ENCODE peak calls at places on chromosomes 3 and 15, in five cellular contexts. W is GM12878, B is K562, U is HepG2, A is H1. Q is an unnamed sample.

GRCh38 chr15:60520041-60520824 is 41.3 kb upstream of the ICE2 start:
- DNase-seq in W (no peak), A (no peak), U (no peak), B (no peak), Q (peak)

GRCh38 chr3:47108546-47108945 is 55.4 kb downstream of the SETD2 start:
- DNase-seq in W (no peak), U (no peak), A (no peak), B (no peak), Q (peak)

GRCh38 chr15:86538141-86538540 is 458.5 kb downstream of the AGBL1 start:
- DNase-seq in U (no peak), A (no peak), B (no peak), W (no peak), Q (no peak)

GRCh38 chr3:138468451-138468850 is 34.0 kb downstream of the ESYT3 start:
- DNase-seq in A (peak), U (no peak), B (no peak), W (no peak), Q (no peak)

GRCh38 chr15:64426845-64427465 is 33.4 kb upstream of the ZNF609 start:
- DNase-seq in A (no peak), B (no peak), W (no peak), U (peak), Q (peak)

GRCh38 chr3:61828158-61828874 is 266.9 kb downstream of the PTPRG start:
- DNase-seq in W (no peak), B (no peak), U (no peak), A (no peak), Q (no peak)

GRCh38 chr15:101084801-101085200 is 165.6 kb downstream of the LRRK1 start:
- DNase-seq in A (no peak), B (no peak), W (no peak), U (no peak), Q (no peak)

GRCh38 chr15:74291101-74292071 is 55.3 kb downstream of the CCDC33 start:
- DNase-seq in A (peak), U (peak), B (peak), W (no peak), Q (peak)

GRCh38 chr3:74905478-74905877 is 291.0 kb upstream of the CNTN3 start:
- DNase-seq in A (no peak), U (no peak), W (no peak), B (no peak), Q (no peak)

GRCh38 chr15:78197632-78198031 is 36.7 kb downstream of the ACSBG1 start:
- DNase-seq in B (no peak), U (no peak), A (peak), W (no peak), Q (no peak)

GRCh38 chr3:141266186-141266585 is 34.6 kb downstream of the PXYLP1 start:
- DNase-seq in W (no peak), U (no peak), B (no peak), A (no peak), Q (no peak)

GRCh38 chr3:184772667-184773272 is 39.2 kb upstream of the VPS8 start:
- DNase-seq in U (no peak), W (no peak), B (no peak), A (no peak), Q (no peak)

GRCh38 chr3:171283248-171284222 is 176.7 kb downstream of the TNIK start:
- DNase-seq in U (no peak), B (no peak), A (no peak), W (peak), Q (no peak)

DNA sequence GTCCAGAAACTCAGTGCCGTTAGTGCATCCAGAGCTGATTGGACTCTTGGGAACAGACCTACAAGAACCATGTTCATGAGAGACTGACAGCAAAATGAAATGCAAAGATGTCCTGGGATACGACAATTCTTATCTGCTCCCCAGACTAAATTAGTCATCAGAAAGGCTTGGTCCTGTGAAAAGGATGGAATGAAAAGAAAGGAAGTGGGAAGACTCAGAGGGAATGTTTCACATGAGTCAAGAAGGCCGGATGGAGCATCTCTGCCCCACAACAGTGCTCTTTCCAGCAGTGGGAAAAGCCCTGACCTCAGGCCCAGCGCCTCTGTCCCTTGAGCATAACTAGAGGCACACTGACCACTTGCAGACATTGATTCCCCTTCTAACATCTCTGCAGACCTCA is 39.3 kb upstream of the UACA start:
- DNase-seq in U (no peak), W (no peak), A (no peak), B (no peak), Q (no peak)
- TF ChIP-seq CREB1 in U (no peak), W (no peak), A (no peak), B (no peak), Q (no peak)

DNA sequence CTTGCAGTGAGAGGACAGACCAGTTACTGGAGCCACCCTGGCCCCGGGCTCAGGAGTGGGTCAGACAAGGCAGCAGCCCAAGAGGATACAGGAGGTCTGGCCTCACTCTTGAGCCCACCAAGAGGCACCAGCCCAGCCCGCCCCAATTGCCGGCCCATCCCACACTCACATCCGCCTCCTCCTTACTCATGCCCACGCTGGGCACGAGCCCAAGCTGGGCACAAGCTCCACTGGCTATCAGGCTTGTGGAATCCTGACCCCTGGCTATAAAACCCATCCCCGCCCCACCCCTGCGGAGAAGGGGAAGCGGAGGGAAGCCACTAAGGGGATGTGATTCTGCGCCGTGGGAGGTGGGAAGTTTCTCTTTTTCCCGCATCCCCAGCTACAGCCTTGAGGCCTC is 25.9 kb downstream of the ADCY5 start:
- DNase-seq in U (no peak), B (no peak), W (no peak), A (no peak), Q (no peak)
- TF ChIP-seq POLR2AphosphoS5 in U (no peak), B (no peak), W (no peak), A (no peak), Q (no peak)

DNA sequence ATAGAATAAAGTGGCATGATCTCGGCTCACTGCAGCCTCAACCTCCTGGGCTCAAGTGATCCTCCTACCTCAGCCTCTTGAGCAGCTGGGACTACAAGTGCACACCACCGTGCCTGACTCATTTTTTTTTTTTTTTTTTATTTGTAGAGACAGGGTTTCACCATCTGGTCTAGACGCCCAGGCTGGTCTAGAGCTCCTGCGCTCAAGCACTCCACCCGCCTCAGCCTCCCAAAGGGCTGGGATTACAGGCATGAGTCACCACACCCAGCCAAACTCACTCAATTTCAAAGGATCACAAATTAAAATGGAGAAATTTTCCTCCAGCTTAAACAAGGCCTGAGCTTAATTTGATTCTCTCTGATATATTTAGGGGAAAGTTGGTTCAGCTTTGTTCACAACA is 27.3 kb upstream of the NMB start:
- DNase-seq in A (no peak), W (no peak), U (no peak), B (no peak), Q (no peak)
- TF ChIP-seq CREB1 in A (no peak), W (no peak), U (no peak), B (no peak), Q (no peak)

GRCh38 chr3:65961733-65962132 is 77.0 kb downstream of the MAGI1 start:
- DNase-seq in A (no peak), U (peak), W (no peak), B (no peak), Q (no peak)

GRCh38 chr3:65958216-65958615 is 80.5 kb downstream of the MAGI1 start:
- DNase-seq in W (no peak), U (no peak), B (no peak), A (no peak), Q (no peak)

GRCh38 chr3:65961128-65961527 is 77.6 kb downstream of the MAGI1 start:
- DNase-seq in U (no peak), A (no peak), W (no peak), B (no peak), Q (no peak)

GRCh38 chr3:65963787-65964707 is 74.7 kb downstream of the MAGI1 start:
- DNase-seq in U (peak), A (no peak), W (peak), B (no peak), Q (peak)

GRCh38 chr3:65960087-65960486 is 78.6 kb downstream of the MAGI1 start:
- DNase-seq in U (no peak), A (no peak), B (no peak), W (no peak), Q (no peak)
- TF ChIP-seq POLR2AphosphoS5 in U (no peak), A (no peak), B (no peak), W (no peak), Q (no peak)

GRCh38 chr15:35757790-35758189 is 211.8 kb upstream of the DPH6 start:
- DNase-seq in U (no peak), W (no peak), A (no peak), B (no peak), Q (no peak)
- TF ChIP-seq CREB1 in U (no peak), W (no peak), A (no peak), B (no peak), Q (no peak)

DNA sequence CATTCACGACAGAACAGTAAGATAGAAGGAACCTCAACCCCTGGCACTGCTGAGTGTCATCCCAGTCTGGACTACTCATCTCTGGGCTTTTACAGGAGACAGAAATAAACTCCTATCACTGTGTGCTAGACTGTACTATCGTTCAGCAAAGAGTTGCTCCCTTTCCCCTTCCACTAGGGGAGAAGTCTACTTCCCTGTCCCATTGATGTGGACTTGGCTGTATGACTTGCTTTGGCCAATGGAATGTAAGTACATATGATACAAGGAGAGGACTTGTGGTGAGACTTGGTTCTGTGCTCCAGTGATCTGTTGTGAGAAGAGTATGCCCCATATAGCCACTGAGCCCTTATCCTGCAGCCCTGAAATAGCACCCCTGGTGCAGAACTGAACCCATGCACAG is 5.3 kb upstream of the KIF7 start:
- DNase-seq in U (no peak), A (no peak), B (no peak), W (no peak), Q (no peak)
- TF ChIP-seq POLR2AphosphoS5 in U (no peak), A (no peak), B (no peak), W (no peak), Q (no peak)

GRCh38 chr15:79243723-79244122 is 38.8 kb upstream of the ANKRD34C start:
- DNase-seq in W (no peak), U (no peak), A (no peak), B (no peak), Q (no peak)
- TF ChIP-seq CREB1 in W (no peak), U (no peak), A (no peak), B (no peak), Q (no peak)

GRCh38 chr3:31357451-31357850 is 175.3 kb upstream of the STT3B start:
- DNase-seq in W (no peak), U (no peak), A (no peak), B (no peak), Q (no peak)

GRCh38 chr3:31358473-31359075 is 174.2 kb upstream of the STT3B start:
- DNase-seq in W (no peak), U (no peak), A (no peak), B (no peak), Q (no peak)

GRCh38 chr3:31353166-31353565 is 179.6 kb upstream of the STT3B start:
- DNase-seq in A (no peak), B (no peak), U (no peak), W (no peak), Q (no peak)

GRCh38 chr3:31354373-31354772 is 178.4 kb upstream of the STT3B start:
- DNase-seq in A (no peak), B (no peak), U (no peak), W (no peak), Q (no peak)

DNA sequence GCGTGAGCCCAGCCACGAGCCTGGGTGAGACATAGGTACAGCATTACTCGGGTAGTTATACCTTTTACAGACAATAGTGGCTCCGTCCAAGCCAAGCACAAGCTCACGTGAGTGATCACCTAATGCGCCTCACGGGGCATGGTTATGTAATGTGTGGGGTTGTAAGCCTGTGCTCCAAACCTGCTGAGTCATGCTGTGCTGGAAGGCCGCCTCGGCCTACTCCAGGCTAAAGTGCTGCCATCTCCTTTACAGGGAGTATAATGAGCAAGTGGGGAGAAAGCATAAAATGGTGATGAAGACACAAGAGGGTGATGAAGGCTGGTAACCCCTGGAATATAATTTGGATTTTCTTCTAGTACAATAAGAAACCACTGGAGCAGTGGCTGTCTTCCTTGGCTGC is 175.8 kb upstream of the STT3B start:
- DNase-seq in B (peak), U (no peak), A (no peak), W (no peak), Q (peak)
- TF ChIP-seq POLR2AphosphoS5 in B (no peak), U (no peak), A (no peak), W (no peak), Q (no peak)

GRCh38 chr3:81743096-81744025 is 18.1 kb downstream of the GBE1 start:
- DNase-seq in W (no peak), B (peak), U (no peak), A (no peak), Q (peak)
- TF ChIP-seq CREB1 in W (no peak), B (no peak), U (no peak), A (no peak), Q (no peak)

Q was measured in GM23338.